ENCODE peak calls at places on chromosomes 11 and 22, in four cellular contexts. G is K562, N is H1, L is GM12878. O is an unnamed sample.

GRCh38 chr11:44589301-44589700 is 23.8 kb downstream of the CD82 start:
- DNase-seq in G (no peak), N (no peak), L (no peak), O (no peak)

GRCh38 chr11:20488352-20488751 is 100.8 kb downstream of the PRMT3 start:
- DNase-seq in G (no peak), N (no peak), L (no peak), O (no peak)

GRCh38 chr11:69654001-69654659 is 13.2 kb downstream of the CCND1 start:
- DNase-seq in G (no peak), N (no peak), L (no peak), O (no peak)

GRCh38 chr11:19978668-19979518 is 181.4 kb downstream of the DBX1 start:
- DNase-seq in G (no peak), N (no peak), L (peak; percentile 40), O (peak; percentile 88)

GRCh38 chr11:127454856-127455255 is 454.3 kb upstream of the KIRREL3 start:
- DNase-seq in G (no peak), N (no peak), L (no peak), O (no peak)

GRCh38 chr11:96338910-96339703 is 3.9 kb downstream of the MAML2 start:
- DNase-seq in G (no peak), N (no peak), L (peak; percentile 87), O (peak; percentile 25)

GRCh38 chr22:32466496-32466895 is 2.2 kb upstream of the BPIFC start:
- DNase-seq in G (no peak), N (no peak), L (no peak), O (no peak)

GRCh38 chr11:91998466-91998865 is 226.2 kb upstream of the FAT3 start:
- DNase-seq in G (no peak), N (no peak), L (no peak), O (no peak)

GRCh38 chr11:14237333-14237988 is 121.5 kb downstream of the RRAS2 start:
- DNase-seq in G (no peak), N (no peak), L (peak; percentile 76), O (no peak)

GRCh38 chr22:49303781-49304461 is 523.8 kb downstream of the BRD1 start:
- DNase-seq in G (no peak), N (no peak), L (no peak), O (no peak)

GRCh38 chr11:1786466-1786865 is 22.7 kb upstream of the CTSD start:
- DNase-seq in G (no peak), N (no peak), L (no peak), O (no peak)

GRCh38 chr22:49574861-49575702 is 252.6 kb downstream of the BRD1 start:
- DNase-seq in G (no peak), N (no peak), L (no peak), O (no peak)

GRCh38 chr22:48713266-48714205 is 1114.1 kb downstream of the BRD1 start:
- DNase-seq in G (no peak), N (no peak), L (no peak), O (no peak)

GRCh38 chr11:134476435-134477021 is 64.5 kb upstream of the B3GAT1 start:
- DNase-seq in G (no peak), N (peak; percentile 38), L (no peak), O (no peak)

GRCh38 chr22:41267958-41268357 is 18.0 kb downstream of the RANGAP1 start:
- DNase-seq in G (no peak), N (no peak), L (no peak), O (no peak)

GRCh38 chr22:47994899-47995573 is 1232.6 kb downstream of the TBC1D22A start:
- DNase-seq in G (no peak), N (no peak), L (no peak), O (no peak)

GRCh38 chr22:41596776-41597634 is 7.4 kb upstream of the PMM1 start:
- DNase-seq in G (peak; percentile 34), N (peak; percentile 54), L (no peak), O (peak; percentile 39)

GRCh38 chr11:67400942-67401494 is 640 bp downstream of the PPP1CA start:
- DNase-seq in G (peak; percentile 8), N (no peak), L (no peak), O (no peak)

GRCh38 chr11:48142886-48143285 is 73.7 kb upstream of the OR4B1 start:
- DNase-seq in G (no peak), N (no peak), L (no peak), O (no peak)

GRCh38 chr22:40544758-40545157 is 91.8 kb downstream of the MRTFA start:
- DNase-seq in G (no peak), N (no peak), L (no peak), O (no peak)

GRCh38 chr11:70915158-70915795 is 337.1 kb downstream of the SHANK2 start:
- DNase-seq in G (no peak), N (no peak), L (no peak), O (no peak)

GRCh38 chr11:31641477-31642062 is 132.0 kb downstream of the ELP4 start:
- DNase-seq in G (peak; percentile 15), N (peak; percentile 17), L (no peak), O (peak; percentile 40)

GRCh38 chr22:23833017-23833795 is 5.6 kb downstream of the DERL3 start:
- DNase-seq in G (no peak), N (no peak), L (no peak), O (no peak)

GRCh38 chr22:23832226-23833016 is 6.4 kb downstream of the DERL3 start:
- DNase-seq in G (no peak), N (no peak), L (no peak), O (no peak)

GRCh38 chr22:23829845-23830372 is 8.9 kb downstream of the DERL3 start:
- DNase-seq in G (no peak), N (no peak), L (no peak), O (no peak)

GRCh38 chr22:23831781-23832180 is 7.0 kb downstream of the DERL3 start:
- DNase-seq in G (no peak), N (no peak), L (no peak), O (no peak)

GRCh38 chr22:23831261-23831660 is 7.5 kb downstream of the DERL3 start:
- DNase-seq in G (no peak), N (no peak), L (no peak), O (no peak)
- TF ChIP-seq HDAC6 in G (no peak), N (no peak), L (no peak), O (no peak)

GRCh38 chr11:62905286-62905685 is 15.9 kb downstream of the CHRM1 start:
- DNase-seq in G (no peak), N (no peak), L (no peak), O (no peak)
- TF ChIP-seq CHD2 in G (no peak), N (no peak), L (no peak), O (no peak)

DNA sequence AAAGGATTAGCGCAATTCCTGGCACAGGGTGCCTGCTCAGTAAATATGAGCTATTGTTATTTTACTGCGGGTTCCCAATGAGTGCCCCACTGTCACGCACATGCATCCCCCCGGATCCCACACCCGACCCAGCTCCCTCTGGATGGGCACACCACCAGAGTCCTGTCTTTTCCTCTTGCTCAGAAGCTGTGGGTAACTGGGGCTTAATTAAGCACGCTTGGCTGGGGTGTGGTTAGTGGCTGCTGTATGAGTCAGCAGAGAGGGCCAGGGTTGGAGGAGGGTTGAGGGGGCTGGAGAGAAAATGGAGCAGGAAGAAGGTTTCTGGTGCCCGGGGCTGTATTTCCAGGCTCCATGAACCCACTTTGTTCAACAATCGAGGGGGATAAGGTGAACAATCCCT is 30.3 kb upstream of the NECTIN1 start:
- DNase-seq in G (peak; percentile 59), N (no peak), L (no peak), O (no peak)
- TF ChIP-seq HDAC6 in G (no peak), N (no peak), L (no peak), O (no peak)

GRCh38 chr22:25039754-25040153 is 87.2 kb downstream of the KIAA1671 start:
- DNase-seq in G (no peak), N (no peak), L (no peak), O (no peak)
- TF ChIP-seq CHD2 in G (no peak), N (no peak), L (no peak), O (no peak)

GRCh38 chr11:3049430-3050243 is 7.6 kb downstream of the CARS1 start:
- DNase-seq in G (no peak), N (no peak), L (peak; percentile 82), O (no peak)
- TF ChIP-seq HDAC6 in G (no peak), N (no peak), L (no peak), O (no peak)

DNA sequence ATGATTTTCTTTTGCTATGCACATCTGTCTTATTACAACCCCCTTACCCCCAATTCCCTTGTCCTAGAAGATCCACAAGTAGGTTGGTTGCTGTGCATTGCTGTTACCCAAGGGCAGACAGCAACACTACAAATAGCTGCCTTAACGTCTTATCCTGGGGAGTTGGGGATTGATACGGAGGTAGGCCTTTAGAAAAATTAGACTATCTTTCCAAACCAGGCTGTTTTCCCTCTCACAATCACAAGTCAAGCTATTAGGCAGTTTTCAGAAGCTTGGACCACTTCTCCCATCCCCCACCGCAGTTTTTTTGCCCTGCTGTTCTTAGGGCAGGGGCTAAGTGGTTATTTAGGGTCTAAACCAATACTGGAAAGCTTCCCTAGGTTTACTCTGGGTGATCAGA is 2.8 kb upstream of the PHLDB1 start:
- DNase-seq in G (peak; percentile 26), N (no peak), L (no peak), O (no peak)
- TF ChIP-seq CHD2 in G (no peak), N (no peak), L (no peak), O (no peak)

DNA sequence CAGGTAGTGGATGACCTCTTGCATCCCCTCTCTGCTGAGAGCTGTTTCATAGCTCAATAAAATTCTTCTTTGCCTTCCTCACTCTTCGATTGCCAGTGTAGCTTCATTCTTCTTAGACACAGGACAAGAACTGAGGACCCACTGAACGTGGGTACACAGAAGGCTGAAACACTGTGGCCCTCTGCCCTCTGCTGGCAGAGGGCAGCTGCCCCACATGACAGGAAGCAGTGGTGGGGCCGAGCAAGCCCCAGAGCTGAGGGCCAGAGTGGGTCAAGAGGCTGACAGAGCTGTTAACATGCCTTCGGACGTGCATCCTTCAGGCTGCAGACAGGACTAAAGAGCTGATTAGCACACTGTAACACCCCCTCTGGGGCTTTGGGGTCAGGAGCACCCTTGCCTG is 15.6 kb downstream of the SMC1B start:
- DNase-seq in G (no peak), N (no peak), L (no peak), O (peak; percentile 17)
- TF ChIP-seq HDAC6 in G (no peak), N (no peak), L (no peak), O (no peak)

GRCh38 chr11:28089378-28089777 is 18.6 kb downstream of the KIF18A start:
- DNase-seq in G (no peak), N (no peak), L (no peak), O (no peak)
- TF ChIP-seq CHD2 in G (no peak), N (no peak), L (no peak), O (no peak)

O was measured in HepG2.